ENCODE peak calls at places on chromosomes 4 and X, in six cellular contexts. A is EL, J is Ammon's horn, F is fibroblast of pulmonary artery, R is skeletal muscle cell, K is PC-3. W is an unnamed sample.

GRCh38 chrX:46319750-46320149 is 225.5 kb downstream of the ZNF674 start:
- DNase-seq in A (no peak), J (no peak), F (no peak), R (no peak), K (no peak), W (no peak)

GRCh38 chr4:98722000-98722399 is 63.6 kb upstream of the TSPAN5 start:
- DNase-seq in A (no peak), J (no peak), F (no peak), R (no peak), K (peak; percentile 81), W (no peak)

GRCh38 chr4:54543088-54543795 is 114.5 kb upstream of the KIT start:
- DNase-seq in A (peak; percentile 88), J (no peak), F (peak; percentile 55), R (peak; percentile 19), K (peak; percentile 31), W (no peak)

GRCh38 chr4:149709640-149710039 is 106.0 kb downstream of the IQCM start:
- DNase-seq in A (peak; percentile 7), J (no peak), F (no peak), R (no peak), K (peak; percentile 43), W (no peak)

GRCh38 chrX:2371026-2371778 is 129.6 kb downstream of the DHRSX start:
- DNase-seq in A (no peak), J (no peak), F (no peak), R (no peak), K (no peak), W (peak; percentile 57)

GRCh38 chr4:146469053-146469452 is 52.7 kb downstream of the SLC10A7 start:
- DNase-seq in A (no peak), J (no peak), F (no peak), R (no peak), K (no peak), W (no peak)

GRCh38 chr4:6680372-6681034 is 13.2 kb upstream of the S100P start:
- DNase-seq in A (no peak), J (no peak), F (no peak), R (no peak), K (peak; percentile 11), W (peak; percentile 65)

GRCh38 chrX:1401611-1402430 is 9.9 kb upstream of the SLC25A6 start:
- DNase-seq in A (no peak), J (no peak), F (no peak), R (no peak), K (no peak), W (no peak)

GRCh38 chrX:20263474-20263873 is 3.2 kb downstream of the RPS6KA3 start:
- DNase-seq in A (peak; percentile 64), J (no peak), F (peak; percentile 30), R (no peak), K (peak; percentile 70), W (no peak)

W was measured in WTC11.